ENCODE peak calls at places on chromosome 17, in five cellular contexts. F is endodermal cell, L is AG04450, K is neural crest cell, S is dorsolateral prefrontal cortex. M is an unnamed sample.

GRCh38 chr17:14926526-14927122 is 338.5 kb downstream of the PMP22 start:
- DNase-seq in F (peak), L (peak), K (peak), S (no peak), M (peak)

GRCh38 chr17:77494664-77495435 is 354.1 kb downstream of the SEC14L1 start:
- DNase-seq in F (peak), L (peak), K (peak), S (peak), M (no peak)

GRCh38 chr17:57629470-57629869 is 115.6 kb downstream of the CCDC182 start:
- DNase-seq in F (no peak), L (no peak), K (no peak), S (no peak), M (no peak)

GRCh38 chr17:19590912-19591551 is 57.4 kb downstream of the SLC47A1 start:
- DNase-seq in F (peak), L (no peak), K (no peak), S (no peak), M (no peak)

GRCh38 chr17:81412490-81413093 is 17.3 kb downstream of the BAHCC1 start:
- DNase-seq in F (no peak), L (no peak), K (no peak), S (no peak), M (no peak)

GRCh38 chr17:2871720-2872119 is 75.5 kb downstream of the RAP1GAP2 start:
- DNase-seq in F (no peak), L (no peak), K (no peak), S (no peak), M (no peak)

GRCh38 chr17:17565471-17566365 is 25.8 kb downstream of the PEMT start:
- DNase-seq in F (no peak), L (no peak), K (no peak), S (no peak), M (no peak)

GRCh38 chr17:81551458-81552243 is 502 bp downstream of the FAAP100 start:
- DNase-seq in F (peak), L (no peak), K (no peak), S (no peak), M (no peak)

GRCh38 chr17:50681260-50682200 is 26.2 kb downstream of the ANKRD40 start:
- DNase-seq in F (no peak), L (peak), K (peak), S (peak), M (peak)

GRCh38 chr17:29390856-29391631 is 881 bp downstream of the TAOK1 start:
- DNase-seq in F (peak), L (no peak), K (peak), S (no peak), M (no peak)

GRCh38 chr17:29945281-29945680 is 3.8 kb downstream of the EFCAB5 start:
- DNase-seq in F (no peak), L (no peak), K (no peak), S (no peak), M (no peak)

GRCh38 chr17:57453841-57454240 is 197.5 kb downstream of the MSI2 start:
- DNase-seq in F (no peak), L (no peak), K (no peak), S (no peak), M (no peak)

GRCh38 chr17:73802871-73803270 is 158.6 kb upstream of the SDK2 start:
- DNase-seq in F (no peak), L (no peak), K (no peak), S (no peak), M (no peak)

GRCh38 chr17:70017112-70017511 is 57.9 kb upstream of the KCNJ16 start:
- DNase-seq in F (no peak), L (no peak), K (no peak), S (no peak), M (no peak)

GRCh38 chr17:12973496-12974318 is 44.1 kb downstream of the ELAC2 start:
- DNase-seq in F (peak), L (no peak), K (peak), S (no peak), M (no peak)

GRCh38 chr17:73292031-73292531 is 19.7 kb downstream of the CDC42EP4 start:
- DNase-seq in F (no peak), L (no peak), K (no peak), S (no peak), M (no peak)

GRCh38 chr17:73141411-73141810 is 23.4 kb upstream of the SSTR2 start:
- DNase-seq in F (no peak), L (no peak), K (no peak), S (no peak), M (no peak)

GRCh38 chr17:61291457-61292311 is 108.0 kb upstream of the TBX2 start:
- DNase-seq in F (no peak), L (no peak), K (no peak), S (no peak), M (no peak)

GRCh38 chr17:58202859-58203258 is 10.3 kb downstream of the EPX start:
- DNase-seq in F (no peak), L (no peak), K (no peak), S (no peak), M (no peak)

GRCh38 chr17:81386141-81386645 is 9.1 kb upstream of the BAHCC1 start:
- DNase-seq in F (no peak), L (no peak), K (no peak), S (no peak), M (no peak)

GRCh38 chr17:77725851-77726250 is 232.7 kb upstream of the TNRC6C start:
- DNase-seq in F (peak), L (no peak), K (no peak), S (no peak), M (no peak)

GRCh38 chr17:43721537-43722268 is 36.9 kb downstream of the SOST start:
- DNase-seq in F (peak), L (no peak), K (no peak), S (no peak), M (no peak)

GRCh38 chr17:17186051-17186450 is 20.1 kb downstream of the PLD6 start:
- DNase-seq in F (no peak), L (no peak), K (no peak), S (no peak), M (no peak)

GRCh38 chr17:14048169-14048568 is 21.1 kb upstream of the COX10 start:
- DNase-seq in F (peak), L (no peak), K (no peak), S (no peak), M (no peak)

GRCh38 chr17:2994441-2994840 is 69.0 kb downstream of the OR1D5 start:
- DNase-seq in F (no peak), L (no peak), K (no peak), S (no peak), M (no peak)

GRCh38 chr17:49511810-49512209 is 16.7 kb downstream of the NGFR start:
- DNase-seq in F (no peak), L (no peak), K (no peak), S (no peak), M (no peak)

GRCh38 chr17:1629647-1630310 is 1.1 kb upstream of the SLC43A2 start:
- DNase-seq in F (peak), L (no peak), K (no peak), S (no peak), M (no peak)

GRCh38 chr17:708132-708531 is 6.5 kb downstream of the VPS53 start:
- DNase-seq in F (no peak), L (no peak), K (no peak), S (no peak), M (no peak)

GRCh38 chr17:38510424-38511125 is 82.3 kb downstream of the ARHGAP23 start:
- DNase-seq in F (peak), L (no peak), K (peak), S (no peak), M (no peak)

GRCh38 chr17:73359987-73360410 is 48.2 kb upstream of the CDC42EP4 start:
- DNase-seq in F (peak), L (no peak), K (no peak), S (no peak), M (no peak)

GRCh38 chr17:7677388-7678067 is 9.8 kb downstream of the TP53 start:
- DNase-seq in F (peak), L (no peak), K (no peak), S (no peak), M (no peak)

DNA sequence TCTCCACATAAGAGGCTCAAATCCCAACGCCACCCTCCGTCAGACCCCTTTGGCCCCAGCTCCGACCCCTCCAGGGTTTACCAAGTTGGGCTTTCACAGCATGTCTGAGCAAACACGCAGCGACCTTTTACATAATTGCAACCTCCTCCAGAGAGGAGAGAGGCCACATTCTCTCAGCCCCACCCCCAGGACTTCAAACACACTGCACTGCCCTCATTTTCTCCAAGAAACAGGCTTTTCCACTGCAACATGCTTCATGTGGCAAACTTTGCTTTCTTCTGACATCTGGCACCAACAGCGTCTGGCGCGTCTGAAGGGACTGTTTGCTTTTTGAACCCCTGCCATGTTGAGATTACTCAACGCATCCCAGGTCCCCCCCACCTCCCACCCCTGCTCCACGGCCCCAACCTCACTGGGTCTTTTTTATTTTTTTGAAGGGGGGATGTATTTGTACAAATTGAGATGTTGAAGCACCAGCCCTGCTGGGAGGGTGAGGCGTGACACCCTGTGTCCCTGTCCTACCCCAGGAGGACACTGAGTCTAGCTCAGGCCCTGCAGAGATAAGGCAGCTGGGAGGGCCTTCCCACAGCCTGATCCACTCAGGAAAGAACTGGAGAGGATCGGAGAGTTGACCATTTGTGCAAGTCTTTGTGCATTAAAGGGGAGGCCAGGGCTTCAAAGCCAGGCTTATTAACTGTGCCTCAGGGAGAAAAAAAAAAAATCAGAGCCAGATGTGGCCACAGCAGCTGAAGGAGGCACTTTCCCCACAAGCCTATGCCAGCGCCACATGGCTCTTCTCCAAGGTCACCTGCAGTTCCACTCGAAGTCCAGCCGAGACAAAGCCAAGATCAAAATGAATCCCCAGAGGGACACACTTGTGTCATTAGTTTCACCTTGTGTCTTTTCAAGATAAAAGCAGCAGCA is 29.7 kb downstream of the AXIN2 start:
- DNase-seq in F (peak), L (peak), K (peak), S (no peak), M (peak)
- TF ChIP-seq CTCF in F (peak), L (peak), K (peak), S (no peak), M (peak)

DNA sequence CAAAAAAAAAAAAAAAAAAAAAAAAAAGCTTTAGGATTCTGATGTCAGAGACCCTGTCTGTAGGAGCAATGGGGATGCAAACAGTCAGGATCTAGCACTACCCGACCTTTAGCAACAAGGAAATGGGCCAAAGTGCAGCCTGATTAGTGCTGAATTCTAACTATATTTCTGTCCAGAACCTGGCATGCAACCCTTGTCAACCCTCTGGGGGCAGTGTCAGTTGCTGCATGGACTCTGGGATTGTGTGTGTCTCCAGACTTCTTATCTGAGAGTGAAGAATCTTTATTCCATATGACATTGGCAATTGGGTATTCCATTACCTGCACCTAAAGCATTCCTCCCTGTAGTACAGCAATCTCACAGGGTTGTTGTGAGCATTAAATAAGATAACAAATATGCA is 120.3 kb upstream of the CRHR1 start:
- DNase-seq in F (no peak), L (no peak), K (no peak), S (no peak), M (no peak)
- TF ChIP-seq CTCF in F (no peak), L (no peak), K (no peak), S (no peak), M (no peak)

GRCh38 chr17:42098747-42099399 is 600 bp upstream of the ZNF385C start:
- DNase-seq in F (peak), L (no peak), K (no peak), S (no peak), M (no peak)

GRCh38 chr17:42096360-42097111 is 1.7 kb downstream of the ZNF385C start:
- DNase-seq in F (peak), L (no peak), K (no peak), S (no peak), M (no peak)

GRCh38 chr17:42101513-42102292 is 3.4 kb upstream of the ZNF385C start:
- DNase-seq in F (peak), L (peak), K (peak), S (peak), M (no peak)

GRCh38 chr17:42094375-42095069 is 3.8 kb downstream of the ZNF385C start:
- DNase-seq in F (no peak), L (no peak), K (no peak), S (no peak), M (no peak)

DNA sequence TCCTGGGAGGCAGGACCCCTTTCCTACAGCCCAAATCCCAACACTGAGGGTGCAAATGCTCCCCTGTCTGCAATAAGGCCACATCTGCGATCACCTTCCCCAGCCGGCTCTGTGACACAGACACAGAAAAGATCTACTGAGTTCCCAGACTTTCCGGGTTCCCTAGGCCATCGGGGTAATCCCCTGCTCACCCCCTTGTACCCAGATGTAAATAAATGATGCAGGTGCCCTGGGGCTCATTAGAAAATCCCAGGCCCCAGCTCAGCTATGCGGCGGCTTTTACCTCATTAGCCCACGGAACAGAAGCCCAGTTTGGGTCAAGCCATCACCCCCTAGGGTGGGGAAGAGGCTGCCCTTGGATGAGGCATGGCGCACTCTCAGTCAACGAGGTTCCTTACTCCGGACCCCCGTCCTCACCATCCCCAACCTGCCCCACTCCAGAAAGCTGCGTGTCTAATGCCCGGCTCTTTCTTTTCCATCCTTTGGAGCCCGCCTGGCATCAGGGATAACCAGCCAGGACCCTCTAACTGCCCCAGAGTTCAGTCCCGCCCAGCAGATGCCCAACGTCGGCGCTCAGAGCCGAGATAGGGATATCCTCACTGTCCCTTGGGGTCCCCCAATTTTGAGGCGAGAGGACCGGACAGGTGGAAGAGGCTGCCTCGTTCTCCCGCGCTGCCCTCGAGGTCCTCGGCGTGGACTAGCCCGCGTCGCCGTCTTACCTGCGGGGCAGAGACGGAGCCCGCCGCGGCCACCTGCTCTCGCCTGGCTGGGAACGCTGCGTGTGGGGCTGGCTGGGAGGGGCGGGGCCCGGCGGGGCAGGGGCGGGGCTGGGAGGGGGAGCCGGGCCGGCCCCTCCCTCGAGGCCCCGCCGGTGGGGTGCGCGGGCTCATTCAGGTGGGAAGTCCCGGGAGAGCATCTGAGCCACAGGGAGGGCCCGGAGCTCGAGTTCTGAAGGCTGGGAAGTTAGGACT is at the start of gene ZNF385C:
- DNase-seq in F (peak), L (no peak), K (no peak), S (no peak), M (no peak)
- TF ChIP-seq CTCF in F (no peak), L (no peak), K (no peak), S (no peak), M (no peak)

DNA sequence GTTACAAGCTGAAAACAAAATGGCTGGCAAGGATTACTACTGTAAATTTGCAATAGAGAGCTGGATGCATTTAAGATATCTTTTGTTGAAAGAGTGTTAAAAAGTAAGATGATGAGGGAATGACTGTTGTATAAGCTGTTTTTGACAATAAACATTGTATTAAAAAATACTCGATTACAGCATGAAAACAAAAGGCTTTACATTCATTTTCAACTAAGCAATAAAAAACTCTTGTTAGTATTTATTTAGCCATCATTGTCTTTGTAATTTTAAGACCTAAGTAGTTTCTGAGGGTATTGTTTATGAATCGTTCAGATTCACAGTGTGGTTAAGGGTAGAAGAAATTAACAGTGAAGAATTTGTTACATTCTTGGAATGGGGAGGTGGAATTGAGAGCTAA is 76.4 kb downstream of the TANC2 start:
- DNase-seq in F (no peak), L (no peak), K (no peak), S (no peak), M (no peak)
- TF ChIP-seq CTCF in F (no peak), L (no peak), K (no peak), S (no peak), M (no peak)